ENCODE peak calls at places on chromosomes 7 and 10, in five cellular contexts. F, R, U, T and V are unnamed samples.

GRCh38 chr7:70193514-70193913 is 595.2 kb downstream of the AUTS2 start:
- DNase-seq in F (no peak), R (no peak), U (no peak), T (peak; percentile 11), V (no peak)

GRCh38 chr7:46146454-46147255 is 225.6 kb upstream of the IGFBP3 start:
- DNase-seq in F (no peak), R (peak; percentile 24), U (no peak), T (no peak), V (peak; percentile 70)

GRCh38 chr10:21523557-21524008 is 1.9 kb downstream of the SKIDA1 start:
- DNase-seq in F (no peak), R (no peak), U (no peak), T (no peak), V (no peak)

GRCh38 chr7:1531263-1531978 is 919 bp downstream of the MAFK start:
- DNase-seq in F (peak; percentile 42), R (no peak), U (no peak), T (peak; percentile 55), V (no peak)

GRCh38 chr10:101285519-101286070 is 56.3 kb upstream of the LBX1 start:
- DNase-seq in F (no peak), R (no peak), U (no peak), T (no peak), V (no peak)

GRCh38 chr10:1560535-1561192 is 176.7 kb downstream of the ADARB2 start:
- DNase-seq in F (no peak), R (no peak), U (no peak), T (no peak), V (no peak)

GRCh38 chr10:71471957-71472365 is 75.2 kb downstream of the CDH23 start:
- DNase-seq in F (no peak), R (no peak), U (no peak), T (no peak), V (no peak)

GRCh38 chr7:27901028-27901760 is 161.2 kb downstream of the TAX1BP1 start:
- DNase-seq in F (peak; percentile 6), R (no peak), U (no peak), T (no peak), V (no peak)

GRCh38 chr10:6014241-6014761 is 37.0 kb upstream of the IL15RA start:
- DNase-seq in F (peak; percentile 51), R (no peak), U (peak; percentile 29), T (peak; percentile 68), V (no peak)

GRCh38 chr10:95430231-95430951 is 130.8 kb downstream of the SORBS1 start:
- DNase-seq in F (peak; percentile 77), R (no peak), U (peak; percentile 23), T (peak; percentile 51), V (no peak)

GRCh38 chr10:792792-793100 is 103.3 kb upstream of the DIP2C start:
- DNase-seq in F (no peak), R (no peak), U (no peak), T (no peak), V (no peak)

GRCh38 chr7:131336956-131337355 is 9.3 kb downstream of the MKLN1 start:
- DNase-seq in F (peak; percentile 17), R (no peak), U (peak; percentile 22), T (no peak), V (no peak)

GRCh38 chr10:127524229-127524628 is 24.9 kb upstream of the NPS start:
- DNase-seq in F (no peak), R (no peak), U (peak; percentile 16), T (no peak), V (no peak)

GRCh38 chr10:100858742-100859141 is 54.0 kb upstream of the SLF2 start:
- DNase-seq in F (no peak), R (no peak), U (no peak), T (no peak), V (no peak)

GRCh38 chr10:97163646-97164535 is 21.9 kb downstream of the SLIT1 start:
- DNase-seq in F (no peak), R (no peak), U (no peak), T (no peak), V (no peak)

DNA sequence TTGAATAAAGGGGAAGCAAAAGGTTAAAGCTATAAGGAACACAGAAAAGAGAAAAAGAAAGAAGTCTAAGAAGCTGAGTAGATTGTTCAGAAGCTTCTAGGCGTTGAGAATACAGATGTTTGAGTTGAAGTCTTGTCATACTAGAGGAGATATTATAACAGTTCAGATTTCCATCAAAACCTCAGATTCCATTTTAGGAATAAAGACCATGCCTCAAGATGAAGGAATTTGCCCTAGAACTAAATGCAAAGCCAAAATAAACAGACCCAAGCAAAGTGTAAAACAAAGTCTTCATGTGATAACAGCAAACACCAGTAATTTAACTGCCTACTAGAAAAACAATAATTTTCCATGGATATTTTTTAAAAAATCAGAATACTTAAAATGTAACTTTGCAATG is 476.5 kb upstream of the POT1 start:
- DNase-seq in F (no peak), R (no peak), U (no peak), T (no peak), V (no peak)
- H3K4me3 ChIP-seq in F (no peak overlapping the region), R (no peak overlapping the region), U (no peak overlapping the region), T (no peak overlapping the region), V (no peak overlapping the region)

DNA sequence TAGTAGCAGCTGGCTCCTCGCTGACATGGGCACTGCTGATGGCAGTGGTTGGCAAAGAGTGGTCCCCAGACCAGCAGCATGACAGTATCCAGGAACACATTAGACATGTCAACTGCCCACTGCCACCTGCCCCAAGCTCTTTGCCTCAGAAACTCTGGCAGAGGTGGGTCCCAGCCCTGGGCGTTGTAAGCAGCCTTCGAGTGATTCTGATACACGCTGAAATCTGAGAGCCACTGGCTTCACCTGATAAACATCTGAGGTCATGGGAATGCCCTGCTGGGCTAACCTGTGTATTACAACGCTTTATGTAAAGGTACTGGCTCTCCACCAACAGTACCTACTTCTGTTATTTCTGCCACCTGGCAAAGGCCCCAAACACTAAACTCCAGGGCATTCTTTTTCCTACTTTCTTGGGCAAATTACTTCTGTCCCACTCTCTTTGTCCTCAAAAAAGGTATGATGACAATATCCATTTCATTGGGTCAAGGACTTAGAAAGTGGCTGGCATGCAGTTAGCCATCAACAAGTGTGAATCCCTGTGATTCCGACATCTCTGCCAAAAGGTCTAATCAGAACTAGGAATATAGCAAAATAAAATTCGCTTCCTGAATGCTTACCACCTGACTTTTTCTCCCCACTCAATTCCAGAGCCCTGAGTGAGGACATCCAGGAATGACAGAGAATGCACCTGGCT is 9.2 kb downstream of the SGMS1 start:
- DNase-seq in F (peak; percentile 52), R (no peak), U (peak; percentile 37), T (no peak), V (no peak)
- TF ChIP-seq CTCF in F (no peak), R (peak; percentile 29), U (peak; percentile 57), T (peak; percentile 43), V (peak; percentile 1)

GRCh38 chr7:135944753-135945152 is 32.4 kb downstream of the MTPN start:
- DNase-seq in F (no peak), R (no peak), U (no peak), T (no peak), V (no peak)
- H3K36me3 ChIP-seq in F (peaks cover 10% of the 10 kb centered on the region), R (peaks cover 19% of the 10 kb centered on the region), U (peaks cover 6% of the 10 kb centered on the region), T (no peaks in the 10 kb centered on the region), V (no peaks in the 10 kb centered on the region)

GRCh38 chr10:110221044-110221720 is 13.8 kb downstream of the MXI1 start:
- DNase-seq in F (no peak), R (no peak), U (no peak), T (no peak), V (no peak)
- H3K4me3 ChIP-seq in F (no peak overlapping the region), R (peak overlapping the region; percentile 62), U (peak overlapping the region; percentile 52), T (no peak overlapping the region), V (peak overlapping the region; percentile 48)

DNA sequence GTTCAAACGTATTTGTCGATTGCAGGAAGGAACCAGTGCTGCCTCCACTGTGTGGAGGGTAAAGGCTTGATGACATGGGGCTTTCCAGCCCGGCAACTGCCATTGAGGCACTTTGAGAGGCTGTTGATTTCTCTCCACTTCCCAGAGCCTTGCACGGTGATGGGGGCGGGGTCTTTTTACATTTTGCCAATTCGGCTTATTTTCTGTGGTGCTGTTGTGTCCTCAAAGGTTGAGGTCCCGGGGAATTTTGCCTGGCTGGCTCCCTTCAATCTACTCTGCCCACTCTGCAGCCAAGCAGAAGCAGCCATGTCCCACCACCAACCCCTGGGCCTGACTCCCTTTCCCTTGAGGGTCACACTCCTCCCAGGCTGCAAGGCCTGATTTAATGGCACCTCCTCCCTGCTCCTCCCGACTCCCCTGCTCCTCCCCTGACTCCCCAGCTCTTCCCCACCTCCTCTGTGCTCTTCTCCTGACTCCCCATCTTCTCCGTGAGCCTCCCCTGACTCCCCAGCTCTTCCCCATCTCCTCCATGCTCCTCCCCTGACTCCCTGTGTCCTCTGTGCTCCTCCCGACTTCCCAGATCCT is 39.0 kb downstream of the OAT start:
- DNase-seq in F (no peak), R (no peak), U (no peak), T (no peak), V (no peak)
- TF ChIP-seq CTCF in F (no peak), R (no peak), U (no peak), T (no peak), V (no peak)

GRCh38 chr7:149007146-149007545 is 21.2 kb downstream of the PDIA4 start:
- DNase-seq in F (no peak), R (no peak), U (no peak), T (no peak), V (no peak)

GRCh38 chr7:149004405-149005370 is 23.6 kb downstream of the PDIA4 start:
- DNase-seq in F (no peak), R (no peak), U (no peak), T (no peak), V (no peak)

GRCh38 chr7:149006345-149006725 is 22.0 kb downstream of the PDIA4 start:
- DNase-seq in F (no peak), R (no peak), U (no peak), T (no peak), V (no peak)

GRCh38 chr7:149007615-149008014 is 20.7 kb downstream of the PDIA4 start:
- DNase-seq in F (no peak), R (no peak), U (no peak), T (no peak), V (no peak)

GRCh38 chr7:149005427-149006344 is 22.6 kb downstream of the PDIA4 start:
- DNase-seq in F (peak; percentile 88), R (peak; percentile 86), U (peak; percentile 43), T (peak; percentile 83), V (no peak)
- H3K36me3 ChIP-seq in F (peaks cover 49% of the 10 kb centered on the region), R (peaks cover 76% of the 10 kb centered on the region), U (peaks cover 42% of the 10 kb centered on the region), T (no peaks in the 10 kb centered on the region), V (peaks cover 31% of the 10 kb centered on the region)

GRCh38 chr7:158141806-158142518 is 445.7 kb downstream of the PTPRN2 start:
- DNase-seq in F (no peak), R (no peak), U (no peak), T (no peak), V (no peak)

GRCh38 chr7:158141221-158141582 is 446.4 kb downstream of the PTPRN2 start:
- DNase-seq in F (no peak), R (no peak), U (no peak), T (no peak), V (no peak)

GRCh38 chr7:158140538-158141220 is 446.9 kb downstream of the PTPRN2 start:
- DNase-seq in F (no peak), R (no peak), U (no peak), T (no peak), V (no peak)

GRCh38 chr7:158143196-158144120 is 444.2 kb downstream of the PTPRN2 start:
- DNase-seq in F (no peak), R (no peak), U (no peak), T (no peak), V (no peak)

DNA sequence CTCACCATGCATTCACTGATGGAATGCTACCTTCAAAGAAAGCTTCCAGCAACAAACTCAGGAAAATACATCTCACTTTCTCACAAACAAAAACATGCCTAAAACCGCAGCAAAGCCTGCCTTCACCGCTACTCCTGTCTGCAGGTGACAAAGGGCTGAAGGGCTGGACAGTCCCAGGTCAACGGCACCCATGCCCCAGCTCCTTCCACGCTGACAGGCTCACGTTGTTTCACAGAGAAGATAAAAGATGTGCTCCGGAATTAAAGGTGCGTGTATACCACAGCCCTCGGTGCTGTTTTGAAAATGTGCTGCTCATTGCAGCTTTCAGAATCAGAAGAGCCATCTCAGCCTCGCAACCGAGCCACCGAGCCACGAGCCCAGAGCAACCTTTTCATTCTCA is 445.0 kb downstream of the PTPRN2 start:
- DNase-seq in F (no peak), R (no peak), U (no peak), T (no peak), V (no peak)
- H3K4me3 ChIP-seq in F (no peak overlapping the region), R (no peak overlapping the region), U (no peak overlapping the region), T (no peak overlapping the region), V (no peak overlapping the region)